ENCODE peak calls at places on chromosomes 2 and 18, in ten cellular contexts. One of them, this sample, is unnamed.

GRCh38 chr2:240999873-241000541 is 1.6 kb downstream of the SNED1 start:
- DNase-seq in tibial artery: peak; percentile 26
- DNase-seq in ovary: peak; percentile 42
- DNase-seq in pulmonary artery endothelial cell: no peak
- DNase-seq in iris pigment epithelial cell: no peak
- DNase-seq in amniotic stem cell: no peak
- DNase-seq in mucosa of descending colon: no peak
- DNase-seq in kidney glomerular epithelial cell: no peak
- DNase-seq in bronchial epithelial cell: no peak
- DNase-seq in naive thymus-derived CD8-positive, alpha-beta T cell: no peak
- DNase-seq in this sample: peak; percentile 17

GRCh38 chr2:211457325-211457724 is 900.9 kb downstream of the CPS1 start:
- DNase-seq in tibial artery: no peak
- DNase-seq in ovary: no peak
- DNase-seq in pulmonary artery endothelial cell: no peak
- DNase-seq in iris pigment epithelial cell: no peak
- DNase-seq in amniotic stem cell: no peak
- DNase-seq in mucosa of descending colon: no peak
- DNase-seq in kidney glomerular epithelial cell: no peak
- DNase-seq in bronchial epithelial cell: no peak
- DNase-seq in naive thymus-derived CD8-positive, alpha-beta T cell: no peak
- DNase-seq in this sample: no peak

GRCh38 chr2:22486343-22486742 is 898.6 kb upstream of the KLHL29 start:
- DNase-seq in tibial artery: no peak
- DNase-seq in ovary: no peak
- DNase-seq in pulmonary artery endothelial cell: no peak
- DNase-seq in iris pigment epithelial cell: no peak
- DNase-seq in amniotic stem cell: no peak
- DNase-seq in mucosa of descending colon: no peak
- DNase-seq in kidney glomerular epithelial cell: no peak
- DNase-seq in bronchial epithelial cell: no peak
- DNase-seq in naive thymus-derived CD8-positive, alpha-beta T cell: no peak
- DNase-seq in this sample: no peak

GRCh38 chr2:20565623-20566236 is 85.2 kb downstream of the HS1BP3 start:
- DNase-seq in tibial artery: no peak
- DNase-seq in ovary: no peak
- DNase-seq in pulmonary artery endothelial cell: no peak
- DNase-seq in iris pigment epithelial cell: peak; percentile 17
- DNase-seq in amniotic stem cell: no peak
- DNase-seq in mucosa of descending colon: no peak
- DNase-seq in kidney glomerular epithelial cell: peak; percentile 31
- DNase-seq in bronchial epithelial cell: no peak
- DNase-seq in naive thymus-derived CD8-positive, alpha-beta T cell: no peak
- DNase-seq in this sample: no peak

GRCh38 chr2:232491139-232491780 is 3.6 kb upstream of the ECEL1 start:
- DNase-seq in tibial artery: no peak
- DNase-seq in ovary: peak; percentile 24
- DNase-seq in pulmonary artery endothelial cell: no peak
- DNase-seq in iris pigment epithelial cell: no peak
- DNase-seq in amniotic stem cell: no peak
- DNase-seq in mucosa of descending colon: peak; percentile 6
- DNase-seq in kidney glomerular epithelial cell: no peak
- DNase-seq in bronchial epithelial cell: no peak
- DNase-seq in naive thymus-derived CD8-positive, alpha-beta T cell: no peak
- DNase-seq in this sample: no peak

GRCh38 chr2:3344897-3345296 is 32.7 kb downstream of the EIPR1 start:
- DNase-seq in tibial artery: no peak
- DNase-seq in ovary: no peak
- DNase-seq in pulmonary artery endothelial cell: no peak
- DNase-seq in iris pigment epithelial cell: no peak
- DNase-seq in amniotic stem cell: no peak
- DNase-seq in mucosa of descending colon: no peak
- DNase-seq in kidney glomerular epithelial cell: no peak
- DNase-seq in bronchial epithelial cell: no peak
- DNase-seq in naive thymus-derived CD8-positive, alpha-beta T cell: no peak
- DNase-seq in this sample: no peak

GRCh38 chr18:60485207-60485606 is 112.6 kb upstream of the MC4R start:
- DNase-seq in tibial artery: no peak
- DNase-seq in ovary: no peak
- DNase-seq in pulmonary artery endothelial cell: no peak
- DNase-seq in iris pigment epithelial cell: peak; percentile 21
- DNase-seq in amniotic stem cell: no peak
- DNase-seq in mucosa of descending colon: no peak
- DNase-seq in kidney glomerular epithelial cell: peak; percentile 16
- DNase-seq in bronchial epithelial cell: no peak
- DNase-seq in naive thymus-derived CD8-positive, alpha-beta T cell: no peak
- DNase-seq in this sample: no peak

GRCh38 chr2:112626604-112627059 is 19.1 kb upstream of the SLC20A1 start:
- DNase-seq in tibial artery: peak; percentile 41
- DNase-seq in ovary: peak; percentile 60
- DNase-seq in pulmonary artery endothelial cell: peak; percentile 36
- DNase-seq in iris pigment epithelial cell: peak; percentile 68
- DNase-seq in amniotic stem cell: peak; percentile 31
- DNase-seq in mucosa of descending colon: peak; percentile 75
- DNase-seq in kidney glomerular epithelial cell: peak; percentile 69
- DNase-seq in bronchial epithelial cell: no peak
- DNase-seq in naive thymus-derived CD8-positive, alpha-beta T cell: peak; percentile 43
- DNase-seq in this sample: peak; percentile 56

GRCh38 chr18:27780061-27780740 is 396.7 kb downstream of the CDH2 start:
- DNase-seq in tibial artery: no peak
- DNase-seq in ovary: no peak
- DNase-seq in pulmonary artery endothelial cell: no peak
- DNase-seq in iris pigment epithelial cell: peak; percentile 28
- DNase-seq in amniotic stem cell: no peak
- DNase-seq in mucosa of descending colon: no peak
- DNase-seq in kidney glomerular epithelial cell: no peak
- DNase-seq in bronchial epithelial cell: peak; percentile 25
- DNase-seq in naive thymus-derived CD8-positive, alpha-beta T cell: no peak
- DNase-seq in this sample: no peak

GRCh38 chr2:203873461-203873860 is 5.9 kb downstream of the CTLA4 start:
- DNase-seq in tibial artery: no peak
- DNase-seq in ovary: no peak
- DNase-seq in pulmonary artery endothelial cell: no peak
- DNase-seq in iris pigment epithelial cell: no peak
- DNase-seq in amniotic stem cell: no peak
- DNase-seq in mucosa of descending colon: no peak
- DNase-seq in kidney glomerular epithelial cell: no peak
- DNase-seq in bronchial epithelial cell: no peak
- DNase-seq in naive thymus-derived CD8-positive, alpha-beta T cell: no peak
- DNase-seq in this sample: no peak

GRCh38 chr18:44979813-44980212 is 299.1 kb downstream of the SETBP1 start:
- DNase-seq in tibial artery: no peak
- DNase-seq in ovary: no peak
- DNase-seq in pulmonary artery endothelial cell: no peak
- DNase-seq in iris pigment epithelial cell: no peak
- DNase-seq in amniotic stem cell: no peak
- DNase-seq in mucosa of descending colon: no peak
- DNase-seq in kidney glomerular epithelial cell: no peak
- DNase-seq in bronchial epithelial cell: no peak
- DNase-seq in naive thymus-derived CD8-positive, alpha-beta T cell: no peak
- DNase-seq in this sample: no peak

GRCh38 chr2:47272031-47272864 is 117.1 kb upstream of the STPG4 start:
- DNase-seq in tibial artery: peak; percentile 43
- DNase-seq in ovary: peak; percentile 82
- DNase-seq in pulmonary artery endothelial cell: no peak
- DNase-seq in iris pigment epithelial cell: peak; percentile 51
- DNase-seq in amniotic stem cell: no peak
- DNase-seq in mucosa of descending colon: peak; percentile 89
- DNase-seq in kidney glomerular epithelial cell: peak; percentile 45
- DNase-seq in bronchial epithelial cell: no peak
- DNase-seq in naive thymus-derived CD8-positive, alpha-beta T cell: peak; percentile 59
- DNase-seq in this sample: peak; percentile 79

GRCh38 chr2:26724004-26724750 is 31.7 kb downstream of the KCNK3 start:
- DNase-seq in tibial artery: peak; percentile 70
- DNase-seq in ovary: peak; percentile 89
- DNase-seq in pulmonary artery endothelial cell: no peak
- DNase-seq in iris pigment epithelial cell: peak; percentile 81
- DNase-seq in amniotic stem cell: peak; percentile 37
- DNase-seq in mucosa of descending colon: peak; percentile 67
- DNase-seq in kidney glomerular epithelial cell: peak; percentile 81
- DNase-seq in bronchial epithelial cell: peak; percentile 65
- DNase-seq in naive thymus-derived CD8-positive, alpha-beta T cell: no peak
- DNase-seq in this sample: peak; percentile 44

GRCh38 chr2:13413989-13414388 is 697.3 kb downstream of the TRIB2 start:
- DNase-seq in tibial artery: no peak
- DNase-seq in ovary: no peak
- DNase-seq in pulmonary artery endothelial cell: no peak
- DNase-seq in iris pigment epithelial cell: no peak
- DNase-seq in amniotic stem cell: no peak
- DNase-seq in mucosa of descending colon: no peak
- DNase-seq in kidney glomerular epithelial cell: no peak
- DNase-seq in bronchial epithelial cell: peak; percentile 4
- DNase-seq in naive thymus-derived CD8-positive, alpha-beta T cell: no peak
- DNase-seq in this sample: no peak